ENCODE peak calls at places on chromosomes 13 and 19, in six cellular contexts. F is IMR-90, C is HepG2, W is GM12878, O is K562, S is H1. R is an unnamed sample.

GRCh38 chr13:90800082-90800746 is 547.3 kb upstream of the MIR17HG start:
- DNase-seq in W (no peak), C (no peak), F (no peak), S (no peak), O (no peak), R (no peak)

GRCh38 chr19:53868091-53868891 is 608 bp downstream of the MYADM start:
- DNase-seq in W (no peak), C (peak; percentile 47), F (peak; percentile 42), O (peak; percentile 66), S (peak; percentile 71), R (peak; percentile 40)

GRCh38 chr19:55147408-55148251 is 1.4 kb downstream of the TNNT1 start:
- DNase-seq in W (no peak), C (no peak), S (peak; percentile 55), O (peak; percentile 50), F (no peak), R (no peak)

GRCh38 chr13:23656637-23657036 is 86.4 kb downstream of the TNFRSF19 start:
- DNase-seq in C (peak; percentile 45), S (no peak), F (peak; percentile 98), W (no peak), O (peak; percentile 2), R (peak; percentile 48)

GRCh38 chr13:29535663-29536655 is 59.5 kb downstream of the SLC7A1 start:
- DNase-seq in O (no peak), F (no peak), S (no peak), C (no peak), W (no peak), R (peak; percentile 37)

GRCh38 chr19:30318261-30318660 is 53.9 kb upstream of the ZNF536 start:
- DNase-seq in O (no peak), C (no peak), F (no peak), S (no peak), W (no peak), R (no peak)

GRCh38 chr19:39963860-39964259 is 7.1 kb upstream of the PSMC4 start:
- DNase-seq in C (no peak), W (no peak), S (no peak), F (no peak), O (no peak), R (no peak)

GRCh38 chr13:40969169-40969901 is 49.8 kb downstream of the ELF1 start:
- DNase-seq in S (no peak), C (no peak), O (no peak), F (no peak), W (no peak), R (no peak)

GRCh38 chr13:21675095-21676007 is 4.5 kb downstream of the FGF9 start:
- DNase-seq in S (peak; percentile 68), C (no peak), W (no peak), O (no peak), F (no peak), R (no peak)

GRCh38 chr19:5804516-5805464 is at the start of gene NRTN:
- DNase-seq in O (peak; percentile 72), W (no peak), C (no peak), S (peak; percentile 77), F (no peak), R (no peak)

GRCh38 chr13:110291286-110291685 is 15.7 kb downstream of the COL4A1 start:
- DNase-seq in S (no peak), O (no peak), W (no peak), F (no peak), C (no peak), R (no peak)

GRCh38 chr19:40539070-40539469 is 37.6 kb upstream of the SHKBP1 start:
- DNase-seq in W (no peak), C (no peak), S (no peak), O (no peak), F (no peak), R (no peak)

GRCh38 chr13:21973437-21974125 is 302.7 kb downstream of the FGF9 start:
- DNase-seq in S (no peak), O (no peak), W (no peak), C (no peak), F (no peak), R (no peak)

GRCh38 chr19:54959840-54960239 is 6.3 kb upstream of the NLRP2 start:
- DNase-seq in C (no peak), S (no peak), W (no peak), F (no peak), O (peak; percentile 69), R (no peak)

GRCh38 chr19:39307822-39308530 is 11.8 kb downstream of the IFNL1 start:
- DNase-seq in W (no peak), O (no peak), S (peak; percentile 76), F (no peak), C (no peak), R (no peak)

GRCh38 chr19:49210901-49211451 is 53.4 kb downstream of the TRPM4 start:
- DNase-seq in F (no peak), C (no peak), S (no peak), O (no peak), W (no peak), R (no peak)

GRCh38 chr13:110233682-110234280 is 73.2 kb downstream of the COL4A1 start:
- DNase-seq in F (no peak), C (no peak), W (no peak), O (no peak), S (peak; percentile 20), R (peak; percentile 44)

GRCh38 chr13:84658881-84659661 is 776.8 kb upstream of the SLITRK1 start:
- DNase-seq in F (peak; percentile 21), O (no peak), S (no peak), W (no peak), C (no peak), R (no peak)

GRCh38 chr13:113565526-113566226 is 18.9 kb upstream of the TFDP1 start:
- DNase-seq in W (no peak), O (no peak), C (no peak), S (peak; percentile 37), F (no peak), R (no peak)

GRCh38 chr13:34302596-34302995 is 484.6 kb downstream of the RFC3 start:
- DNase-seq in C (no peak), W (no peak), S (no peak), O (no peak), F (no peak), R (no peak)

GRCh38 chr13:24338721-24339120 is 29.3 kb downstream of the C1QTNF9 start:
- DNase-seq in O (no peak), C (no peak), W (no peak), F (no peak), S (no peak), R (no peak)

GRCh38 chr19:34350161-34350561 is 14.8 kb upstream of the GPI start:
- DNase-seq in S (no peak), O (no peak), F (peak; percentile 43), C (no peak), W (no peak), R (no peak)

GRCh38 chr13:60164490-60164889 is 762 bp upstream of the DIAPH3 start:
- DNase-seq in W (no peak), C (no peak), O (no peak), F (peak; percentile 2), S (no peak), R (no peak)

GRCh38 chr13:75788494-75788991 is 152.4 kb downstream of the LMO7 start:
- DNase-seq in C (no peak), F (peak; percentile 96), O (no peak), W (no peak), S (no peak), R (peak; percentile 85)

GRCh38 chr13:84553252-84553651 is 671.0 kb upstream of the SLITRK1 start:
- DNase-seq in C (no peak), S (no peak), F (no peak), W (no peak), O (no peak), R (no peak)

GRCh38 chr19:40274585-40275544 is 10.3 kb downstream of the AKT2 start:
- DNase-seq in O (peak; percentile 65), S (no peak), C (no peak), W (no peak), F (no peak), R (no peak)

GRCh38 chr19:46605356-46605821 is 4.3 kb downstream of the CALM3 start:
- DNase-seq in C (no peak), S (no peak), F (no peak), W (no peak), O (no peak), R (no peak)
- H3K9ac ChIP-seq in C (no peak overlapping the region), S (no peak overlapping the region), F (no peak overlapping the region), W (no peak overlapping the region), O (no peak overlapping the region), R (no peak overlapping the region)

GRCh38 chr13:52650731-52651130 is 1.9 kb upstream of the SUGT1 start:
- DNase-seq in W (no peak), F (no peak), C (no peak), S (no peak), O (peak; percentile 66), R (peak; percentile 8)

GRCh38 chr13:52652170-52652979 is at the start of gene SUGT1:
- DNase-seq in O (peak; percentile 95), S (peak; percentile 96), C (peak; percentile 94), F (peak; percentile 97), W (peak; percentile 92), R (peak; percentile 98)

GRCh38 chr13:52646967-52647366 is 4.7 kb downstream of the HNRNPA1L2 start:
- DNase-seq in O (no peak), S (no peak), F (no peak), W (no peak), C (no peak), R (no peak)

GRCh38 chr13:52651880-52652169 is 811 bp upstream of the SUGT1 start:
- DNase-seq in S (no peak), F (no peak), C (no peak), O (no peak), W (no peak), R (no peak)

DNA sequence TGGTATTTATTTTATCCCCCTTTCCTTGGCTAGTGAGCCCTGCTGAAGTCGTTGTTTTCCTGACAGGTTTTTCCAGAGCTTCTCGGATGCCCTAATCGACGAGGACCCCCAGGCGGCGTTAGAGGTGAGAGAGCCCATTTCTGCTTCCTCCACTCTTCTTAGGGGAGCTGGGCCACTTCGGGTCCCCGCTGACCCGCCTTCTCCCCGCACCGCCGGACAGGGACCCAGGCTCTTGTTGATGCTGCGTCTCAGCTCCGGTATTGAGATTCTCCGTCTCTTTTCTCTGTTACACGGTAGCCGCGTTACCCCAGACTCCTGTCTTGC is 306 bp downstream of the SUGT1 start:
- DNase-seq in C (no peak), O (no peak), F (no peak), W (no peak), S (no peak), R (no peak)
- TF ChIP-seq CTCF in C (peak; percentile 36), O (no peak), F (no peak), W (no peak), S (no peak), R (no peak)

DNA sequence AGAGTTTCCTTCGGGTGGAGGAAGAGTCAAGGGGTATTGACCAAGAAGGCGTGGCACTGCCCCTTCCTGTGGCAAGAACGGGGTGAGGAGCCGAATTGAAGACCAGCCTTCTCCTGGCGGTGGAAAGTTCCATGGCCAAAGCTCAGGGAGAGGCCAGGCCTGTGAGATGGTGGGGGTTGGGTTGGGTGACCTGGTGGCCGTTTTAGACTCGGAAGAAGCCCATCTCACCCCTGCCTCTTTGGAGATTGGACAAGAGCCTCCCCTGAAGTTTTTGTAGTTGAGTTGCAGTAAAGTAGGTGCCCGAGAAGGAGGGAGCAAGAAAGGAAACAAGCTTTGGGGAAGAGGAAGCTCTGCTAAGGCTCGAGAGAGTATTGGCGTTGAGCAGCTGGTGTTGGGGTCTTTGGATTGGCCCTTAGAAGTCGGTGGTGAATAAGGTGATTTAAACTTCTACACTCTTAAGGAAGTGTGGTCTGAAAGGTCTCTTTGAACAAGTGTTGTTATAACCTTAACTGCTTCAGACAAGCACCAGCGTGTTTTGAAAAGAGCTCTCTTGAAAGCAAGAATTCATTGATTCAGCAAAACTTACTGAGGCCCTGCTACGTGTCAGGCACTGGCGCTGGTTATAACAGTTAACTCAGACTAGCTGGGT is 964 bp downstream of the SPINT2 start:
- DNase-seq in F (no peak), O (no peak), C (no peak), S (no peak), W (no peak), R (no peak)
- TF ChIP-seq POLR2A in F (no peak), O (no peak), C (no peak), S (no peak), W (no peak), R (no peak)

GRCh38 chr13:93355094-93355493 is 128.5 kb downstream of the GPC6 start:
- DNase-seq in W (no peak), O (peak; percentile 2), S (no peak), F (no peak), C (no peak), R (no peak)
- H3K9ac ChIP-seq in W (no peak overlapping the region), O (no peak overlapping the region), S (no peak overlapping the region), F (no peak overlapping the region), C (no peak overlapping the region), R (no peak overlapping the region)

R was measured in endothelial cell of umbilical vein.